ENCODE peak calls at places on chromosomes 1 and 21, in seven cellular contexts. H is A549, J is psoas muscle, K is hepatocyte, M is left ventricle myocardium inferior, C is spleen, I is IMR-90. G is an unnamed sample.

GRCh38 chr1:50978852-50979781 is 9.1 kb downstream of the CDKN2C start:
- DNase-seq in H (no peak), I (no peak), M (no peak), J (no peak), C (no peak), K (no peak), G (no peak)

GRCh38 chr1:24929091-24929875 is 793 bp downstream of the RUNX3 start:
- DNase-seq in J (no peak), H (peak; percentile 15), K (peak; percentile 30), C (peak; percentile 92), M (no peak), I (no peak), G (peak; percentile 69)

GRCh38 chr1:179327679-179328078 is 34.1 kb downstream of the SOAT1 start:
- DNase-seq in H (no peak), M (no peak), C (no peak), I (no peak), J (no peak), K (no peak), G (no peak)

GRCh38 chr1:229230893-229231753 is 39.8 kb upstream of the RAB4A start:
- DNase-seq in I (no peak), M (no peak), K (no peak), J (no peak), C (no peak), H (peak; percentile 66), G (no peak)

GRCh38 chr1:169495050-169495740 is 9.5 kb upstream of the SLC19A2 start:
- DNase-seq in M (no peak), J (no peak), C (no peak), I (no peak), H (no peak), K (no peak), G (no peak)

GRCh38 chr1:114986286-114986685 is 43.3 kb upstream of the TSHB start:
- DNase-seq in M (no peak), K (no peak), H (no peak), J (no peak), I (no peak), C (no peak), G (no peak)

GRCh38 chr1:16296643-16297042 is 55.6 kb downstream of the FBXO42 start:
- DNase-seq in M (no peak), J (no peak), K (no peak), C (no peak), H (no peak), I (no peak), G (no peak)

GRCh38 chr1:202135221-202135721 is 9.3 kb downstream of the ARL8A start:
- DNase-seq in K (peak; percentile 84), H (peak; percentile 93), I (peak; percentile 54), M (peak; percentile 38), J (peak; percentile 49), C (no peak), G (peak; percentile 81)

GRCh38 chr1:28172690-28173150 is 3.8 kb downstream of the PTAFR start:
- DNase-seq in H (no peak), I (no peak), K (peak; percentile 60), J (no peak), C (peak; percentile 81), M (no peak), G (no peak)

GRCh38 chr21:14453339-14453738 is 70.4 kb upstream of the HSPA13 start:
- DNase-seq in J (no peak), C (no peak), I (no peak), H (no peak), M (no peak), K (peak; percentile 6), G (no peak)

DNA sequence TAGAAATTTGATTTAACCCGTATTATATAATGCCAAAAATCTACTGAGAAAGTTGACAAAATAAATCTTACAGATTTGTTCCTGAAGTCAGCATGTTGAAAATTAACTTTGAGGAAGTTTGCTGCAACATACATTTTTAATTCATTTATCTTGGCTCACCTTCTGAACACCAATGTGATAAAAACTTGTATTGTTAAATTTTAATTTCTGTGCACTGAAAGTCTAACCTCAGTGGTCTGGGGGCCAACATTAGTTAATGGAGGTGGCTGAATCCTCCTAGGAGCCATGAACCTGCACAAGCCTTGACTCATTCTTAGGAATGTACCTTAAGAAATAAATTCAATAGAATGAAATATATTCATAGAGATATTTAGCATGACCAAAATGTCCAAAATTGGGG is 95.3 kb downstream of the ADSS2 start:
- DNase-seq in C (no peak), H (no peak), M (no peak), K (no peak), J (no peak), I (no peak), G (no peak)
- TF ChIP-seq CTCF in C (no peak), H (no peak), M (no peak), K (no peak), J (no peak), I (no peak), G (no peak)

GRCh38 chr1:227487606-227488005 is 75.8 kb upstream of the ZNF678 start:
- DNase-seq in K (no peak), C (no peak), J (no peak), H (no peak), M (no peak), I (no peak), G (no peak)

GRCh38 chr1:227490478-227490877 is 72.9 kb upstream of the ZNF678 start:
- DNase-seq in J (no peak), K (no peak), I (no peak), M (no peak), C (no peak), H (no peak), G (no peak)

GRCh38 chr1:227489572-227489971 is 73.8 kb upstream of the ZNF678 start:
- DNase-seq in H (no peak), C (no peak), K (no peak), J (no peak), M (no peak), I (no peak), G (no peak)

GRCh38 chr1:227490001-227490400 is 73.4 kb upstream of the ZNF678 start:
- DNase-seq in K (no peak), J (no peak), M (no peak), I (no peak), H (no peak), C (no peak), G (no peak)

GRCh38 chr1:227486559-227486958 is 76.8 kb upstream of the ZNF678 start:
- DNase-seq in K (no peak), M (no peak), C (no peak), J (no peak), I (no peak), H (no peak), G (no peak)
- H3K4me3 ChIP-seq in K (no peak overlapping the region), M (no peak overlapping the region), C (no peak overlapping the region), J (no peak overlapping the region), I (no peak overlapping the region), H (no peak overlapping the region), G (no peak overlapping the region)

GRCh38 chr1:39104158-39105060 is 78.3 kb downstream of the NDUFS5 start:
- DNase-seq in K (peak; percentile 60), I (no peak), J (no peak), M (peak; percentile 27), C (no peak), H (no peak), G (no peak)
- H3K4me1 ChIP-seq in K (peaks cover 44% of the 10 kb centered on the region), I (peaks cover 18% of the 10 kb centered on the region), J (peaks cover 42% of the 10 kb centered on the region), M (peaks cover 66% of the 10 kb centered on the region), C (peaks cover 37% of the 10 kb centered on the region), H (peaks cover 45% of the 10 kb centered on the region), G (peaks cover 10% of the 10 kb centered on the region)

GRCh38 chr1:212699839-212700596 is at the start of gene BATF3:
- DNase-seq in K (peak; percentile 20), M (peak; percentile 66), H (peak; percentile 29), J (peak; percentile 70), C (peak; percentile 88), I (no peak), G (peak; percentile 27)

GRCh38 chr1:212702672-212703071 is 3.0 kb upstream of the BATF3 start:
- DNase-seq in C (no peak), I (no peak), H (no peak), J (no peak), K (no peak), M (no peak), G (no peak)

GRCh38 chr1:212700597-212700891 is 904 bp upstream of the BATF3 start:
- DNase-seq in C (no peak), J (no peak), M (no peak), I (no peak), H (no peak), K (no peak), G (no peak)

GRCh38 chr1:212701910-212702309 is 2.3 kb upstream of the BATF3 start:
- DNase-seq in C (no peak), M (no peak), J (no peak), H (no peak), K (no peak), I (no peak), G (no peak)

DNA sequence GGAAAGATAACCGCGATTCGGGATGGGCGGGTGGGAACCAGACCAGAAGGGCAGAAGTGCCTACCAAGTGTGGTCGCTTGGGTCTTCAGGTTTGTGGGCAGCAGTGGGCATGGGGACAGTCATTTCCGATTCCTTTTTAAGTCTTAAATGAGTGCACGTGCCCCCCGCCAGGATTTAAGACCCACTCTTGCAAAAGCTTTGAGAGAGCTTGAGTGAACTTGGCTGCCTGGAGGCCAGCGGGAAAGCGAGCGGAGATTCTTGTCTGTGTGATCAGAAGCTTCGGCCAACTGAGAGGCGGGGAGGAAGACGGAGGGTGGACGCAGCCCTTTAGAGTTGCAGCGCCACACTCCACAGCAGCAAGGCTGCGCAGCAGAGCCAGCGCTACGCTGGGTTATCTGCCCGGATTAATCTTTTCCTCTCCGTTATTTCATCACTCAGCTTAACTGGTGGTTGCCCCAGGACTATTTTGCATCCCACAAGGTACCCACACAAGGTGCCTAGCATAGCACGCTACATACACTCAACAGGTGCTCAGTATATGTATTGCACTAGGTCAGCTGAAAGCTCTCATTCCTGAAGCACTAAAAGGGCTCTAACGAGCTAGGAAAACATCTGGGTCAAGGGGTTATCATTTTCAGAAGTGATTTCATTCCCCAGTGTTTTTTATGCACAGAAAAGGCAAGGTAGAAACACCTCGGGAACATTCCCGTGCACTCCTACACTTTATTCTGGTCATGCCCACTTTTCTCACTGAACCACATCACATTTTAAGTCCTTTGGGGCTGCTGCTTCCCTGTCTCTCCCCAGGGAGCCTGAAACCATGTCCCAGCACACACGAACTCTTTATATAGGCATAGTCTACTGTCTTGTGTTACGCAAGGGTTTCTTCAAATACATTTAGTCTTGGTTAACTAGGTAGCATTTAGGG is 1.5 kb upstream of the BATF3 start:
- DNase-seq in K (peak; percentile 60), J (peak; percentile 55), C (peak; percentile 81), H (peak; percentile 38), I (peak; percentile 62), M (peak; percentile 46), G (peak; percentile 23)
- TF ChIP-seq CTCF in K (peak; percentile 17), J (no peak), C (no peak), H (peak; percentile 47), I (peak; percentile 20), M (peak; percentile 23), G (no peak)

G was measured in pancreas.